ENCODE peak calls at places on chromosomes 13 and 19, in ten cellular contexts. Q is left cardiac atrium; J is NCI-H1092; O is neural crest cell; H is activated CD8-positive, alpha-beta memory T cell treated with anti-CD3 and anti-CD28 coated beads for 4 hours; N is epithelial cell of esophagus; I is M059J; P is stimulated activated CD4-positive, alpha-beta T cell treated with anti-CD3 and anti-CD28 coated beads, TNF-alpha, amount 100 ng/mL, for 1 hour; K is retinal pigment epithelial cell; V is anterior cingulate cortex. C is an unnamed sample.

GRCh38 chr19:4455742-4456565 is 1.6 kb downstream of the UBXN6 start:
- DNase-seq in K (no peak), J (peak), Q (peak), H (no peak), N (peak), P (no peak), O (no peak), V (peak), I (peak), C (no peak)

GRCh38 chr19:5503598-5503997 is 48.4 kb downstream of the ZNRF4 start:
- DNase-seq in V (no peak), Q (no peak), P (no peak), H (no peak), N (no peak), K (no peak), O (no peak), I (no peak), J (no peak), C (peak)

GRCh38 chr19:2043269-2043641 is 7.8 kb downstream of the MKNK2 start:
- DNase-seq in H (no peak), J (no peak), N (no peak), V (no peak), K (no peak), Q (no peak), O (no peak), I (no peak), P (no peak), C (no peak)

GRCh38 chr13:97856001-97856675 is 97.3 kb upstream of the IPO5 start:
- DNase-seq in H (no peak), K (peak), O (peak), Q (peak), J (no peak), P (no peak), V (no peak), N (no peak), I (no peak), C (no peak)

GRCh38 chr19:18508585-18508984 is 13.3 kb downstream of the ELL start:
- DNase-seq in K (no peak), V (no peak), I (no peak), J (no peak), N (no peak), O (no peak), H (no peak), P (no peak), Q (no peak), C (no peak)

GRCh38 chr13:80379245-80379644 is 38.3 kb upstream of the SPRY2 start:
- DNase-seq in H (no peak), I (peak), Q (no peak), N (peak), O (no peak), P (no peak), K (peak), V (no peak), J (no peak), C (no peak)

GRCh38 chr13:91572944-91573535 is 174.6 kb downstream of the GPC5 start:
- DNase-seq in V (no peak), J (no peak), O (no peak), P (no peak), N (peak), H (no peak), I (no peak), Q (no peak), K (peak), C (no peak)

GRCh38 chr13:44763604-44764311 is 187.6 kb upstream of the TSC22D1 start:
- DNase-seq in O (peak), Q (no peak), H (no peak), J (no peak), P (no peak), V (no peak), K (no peak), N (peak), I (peak), C (no peak)

GRCh38 chr19:2051771-2052704 is 994 bp upstream of the MKNK2 start:
- DNase-seq in V (no peak), H (no peak), O (no peak), Q (peak), J (no peak), I (peak), N (peak), K (no peak), P (no peak), C (peak)

GRCh38 chr13:34667356-34668218 is 274.5 kb upstream of the NBEA start:
- DNase-seq in P (no peak), N (no peak), I (no peak), H (no peak), J (no peak), K (no peak), V (no peak), O (no peak), Q (peak), C (no peak)

GRCh38 chr13:114154476-114154875 is 22.1 kb upstream of the RASA3 start:
- DNase-seq in I (no peak), N (no peak), O (no peak), Q (no peak), H (no peak), V (no peak), K (no peak), J (no peak), P (no peak), C (no peak)

GRCh38 chr19:43966079-43966694 is 15.2 kb downstream of the ZNF221 start:
- DNase-seq in K (no peak), P (no peak), O (no peak), J (no peak), V (no peak), N (no peak), I (peak), Q (no peak), H (no peak), C (no peak)

GRCh38 chr19:17479325-17479791 is 9.0 kb downstream of the SLC27A1 start:
- DNase-seq in H (no peak), J (no peak), I (peak), O (no peak), K (no peak), P (no peak), V (no peak), N (no peak), Q (no peak), C (no peak)

GRCh38 chr19:13906525-13906904 is 514 bp downstream of the CC2D1A start:
- DNase-seq in H (no peak), P (no peak), N (peak), O (no peak), J (no peak), Q (no peak), I (no peak), V (no peak), K (no peak), C (no peak)

GRCh38 chr19:50516456-50516855 is 2.7 kb upstream of the ASPDH start:
- DNase-seq in O (no peak), P (no peak), V (no peak), Q (no peak), H (no peak), I (no peak), K (no peak), J (no peak), N (no peak), C (no peak)

GRCh38 chr13:29847501-29847983 is 2.9 kb downstream of the UBL3 start:
- DNase-seq in Q (no peak), V (no peak), H (no peak), K (no peak), N (peak), O (peak), I (peak), P (no peak), J (peak), C (peak)

GRCh38 chr19:55638864-55639359 is 1.9 kb upstream of the ZNF580 start:
- DNase-seq in K (no peak), I (peak), N (peak), P (no peak), Q (no peak), J (no peak), H (no peak), O (peak), V (no peak), C (peak)

GRCh38 chr13:62014299-62014698 is 598.6 kb upstream of the PCDH20 start:
- DNase-seq in I (no peak), P (no peak), J (peak), O (no peak), V (no peak), K (no peak), H (no peak), N (peak), Q (no peak), C (peak)